ENCODE peak calls at places on chromosomes 12 and 14, in nine cellular contexts. O is A549, G is HCT116, A is GM23338, K is SK-N-SH, R is Panc1, H is HepG2, Z is GM12878, B is K562. F is an unnamed sample.

GRCh38 chr12:95269892-95270291 is 52.3 kb downstream of the VEZT start:
- DNase-seq in O (no peak), G (no peak), A (no peak), K (no peak), R (no peak), H (no peak), Z (no peak), B (no peak), F (no peak)

GRCh38 chr12:106311139-106311538 is 8.6 kb downstream of the TCP11L2 start:
- DNase-seq in O (no peak), G (no peak), A (no peak), K (no peak), R (no peak), H (no peak), Z (no peak), B (no peak), F (no peak)

GRCh38 chr14:74127634-74128033 is 42.9 kb downstream of the LIN52 start:
- DNase-seq in O (no peak), G (no peak), A (no peak), K (no peak), R (no peak), H (no peak), Z (no peak), B (no peak), F (no peak)

GRCh38 chr14:93897476-93897845 is 29.7 kb upstream of the FAM181A start:
- DNase-seq in O (no peak), G (no peak), A (no peak), K (no peak), R (no peak), H (no peak), Z (no peak), B (no peak), F (no peak)

GRCh38 chr14:55136241-55136640 is 7.2 kb downstream of the LGALS3 start:
- DNase-seq in O (no peak), G (no peak), A (no peak), K (no peak), R (no peak), H (no peak), Z (no peak), B (no peak), F (no peak)

GRCh38 chr12:16349132-16349463 is 1.7 kb downstream of the MGST1 start:
- DNase-seq in O (peak; percentile 44), G (no peak), A (peak; percentile 56), K (no peak), R (no peak), H (peak; percentile 81), Z (no peak), B (peak; percentile 6), F (peak; percentile 89)

GRCh38 chr12:52280319-52280795 is 5.9 kb downstream of the KRT86 start:
- DNase-seq in O (peak; percentile 94), G (peak; percentile 93), A (no peak), K (no peak), R (peak; percentile 99), H (peak; percentile 67), Z (no peak), B (no peak), F (peak; percentile 25)

GRCh38 chr12:509494-509893 is 49.8 kb downstream of the B4GALNT3 start:
- DNase-seq in O (no peak), G (no peak), A (no peak), K (no peak), R (no peak), H (no peak), Z (no peak), B (no peak), F (no peak)

GRCh38 chr12:130120012-130120805 is 42.1 kb upstream of the FZD10 start:
- DNase-seq in O (no peak), G (no peak), A (no peak), K (no peak), R (no peak), H (no peak), Z (no peak), B (no peak), F (no peak)

GRCh38 chr14:84208451-84208850 is 1321.5 kb upstream of the FLRT2 start:
- DNase-seq in O (no peak), G (no peak), A (no peak), K (no peak), R (no peak), H (no peak), Z (no peak), B (no peak), F (no peak)

GRCh38 chr14:75322746-75323145 is 44.1 kb downstream of the FOS start:
- DNase-seq in O (no peak), G (no peak), A (peak; percentile 53), K (no peak), R (no peak), H (no peak), Z (no peak), B (no peak), F (no peak)

GRCh38 chr12:70389678-70390077 is 23.6 kb downstream of the KCNMB4 start:
- DNase-seq in O (no peak), G (no peak), A (no peak), K (no peak), R (no peak), H (no peak), Z (no peak), B (no peak), F (no peak)

GRCh38 chr12:70292017-70292776 is 49.0 kb downstream of the CNOT2 start:
- DNase-seq in O (no peak), G (no peak), A (peak; percentile 45), K (no peak), R (no peak), H (no peak), Z (no peak), B (no peak), F (no peak)

GRCh38 chr12:92921877-92922276 is 7.2 kb downstream of the EEA1 start:
- DNase-seq in O (no peak), G (no peak), A (no peak), K (no peak), R (no peak), H (no peak), Z (peak; percentile 51), B (no peak), F (no peak)

GRCh38 chr12:80849367-80849766 is 88.4 kb downstream of the LIN7A start:
- DNase-seq in O (no peak), G (no peak), A (no peak), K (no peak), R (no peak), H (no peak), Z (no peak), B (no peak), F (no peak)

DNA sequence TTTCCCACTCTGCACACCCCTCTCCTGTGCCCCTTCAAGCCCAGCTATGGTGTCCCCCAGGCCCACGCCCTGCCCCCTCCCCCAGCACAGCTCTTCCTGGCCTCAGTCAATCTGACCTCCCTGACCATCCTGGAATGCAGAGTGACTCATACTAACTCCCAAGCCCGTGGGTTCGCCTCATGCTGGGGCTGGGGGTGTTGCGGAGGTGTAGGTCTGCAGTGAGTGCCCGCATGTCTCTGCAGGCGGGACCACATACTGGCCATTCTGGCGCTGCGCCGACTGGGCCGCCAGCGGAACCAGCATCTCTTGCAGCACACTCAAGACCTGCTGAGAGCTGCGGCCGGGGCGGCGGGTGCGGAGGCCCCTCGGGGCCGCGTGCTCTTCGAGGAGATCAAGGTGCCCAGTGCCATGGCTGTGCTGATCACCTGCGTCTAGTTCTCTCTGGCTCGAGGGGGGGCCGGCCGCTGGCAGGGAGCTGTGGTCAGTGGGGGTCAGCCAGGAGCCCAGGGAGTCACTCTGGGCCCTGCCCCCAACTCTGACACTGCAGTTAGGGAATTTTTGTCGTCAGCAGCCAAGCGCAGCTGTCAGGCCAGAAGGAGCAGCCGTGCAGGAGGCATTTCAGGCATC is 13.4 kb upstream of the TNFAIP2 start:
- DNase-seq in O (no peak), G (peak; percentile 50), A (peak; percentile 78), K (no peak), R (no peak), H (peak; percentile 73), Z (no peak), B (peak; percentile 28), F (no peak)
- TF ChIP-seq REST in O (no peak), G (no peak), A (no peak), K (peak; percentile 46), R (no peak), H (no peak), Z (no peak), B (no peak), F (no peak)

DNA sequence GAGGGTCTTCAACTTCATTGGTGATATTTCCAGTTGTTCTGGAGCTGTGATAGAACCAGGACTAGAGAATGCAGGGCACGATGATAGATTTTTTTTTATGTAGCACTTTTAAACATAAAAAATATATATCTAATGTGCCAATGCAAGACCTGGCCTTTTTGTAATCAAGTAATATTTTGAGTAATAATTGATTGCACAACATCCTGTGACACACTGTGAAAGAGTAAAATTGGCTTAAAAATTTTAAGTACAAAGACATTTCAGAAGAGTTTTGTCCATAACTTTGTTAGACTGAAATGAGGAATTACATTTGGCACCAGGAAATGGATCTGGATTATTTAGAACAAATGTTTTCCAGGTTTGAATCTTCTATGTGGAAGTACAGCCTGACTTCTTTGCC is 22.1 kb downstream of the PRKCH start:
- DNase-seq in O (no peak), G (no peak), A (no peak), K (no peak), R (no peak), H (no peak), Z (no peak), B (no peak), F (no peak)
- H3K4me3 ChIP-seq in O (no peak overlapping the region), G (no peak overlapping the region), A (no peak overlapping the region), K (no peak overlapping the region), R (no peak overlapping the region), H (no peak overlapping the region), Z (no peak overlapping the region), B (no peak overlapping the region), F (no peak overlapping the region)

GRCh38 chr14:88630565-88630964 is 67.7 kb downstream of the ZC3H14 start:
- DNase-seq in O (no peak), G (no peak), A (no peak), K (no peak), R (no peak), H (no peak), Z (peak; percentile 13), B (no peak), F (no peak)
- TF ChIP-seq REST in O (no peak), G (no peak), A (no peak), K (no peak), R (no peak), H (no peak), Z (no peak), B (no peak), F (no peak)

GRCh38 chr12:102322254-102322653 is 124.6 kb upstream of the PMCH start:
- DNase-seq in O (no peak), G (no peak), A (peak; percentile 11), K (no peak), R (no peak), H (no peak), Z (no peak), B (no peak), F (no peak)

GRCh38 chr12:102331419-102331818 is 133.8 kb upstream of the PMCH start:
- DNase-seq in O (no peak), G (no peak), A (no peak), K (no peak), R (no peak), H (peak; percentile 18), Z (no peak), B (no peak), F (no peak)

GRCh38 chr12:102323799-102324198 is 126.2 kb upstream of the PMCH start:
- DNase-seq in O (no peak), G (no peak), A (no peak), K (no peak), R (no peak), H (no peak), Z (no peak), B (no peak), F (no peak)

GRCh38 chr12:102329883-102330282 is 132.2 kb upstream of the PMCH start:
- DNase-seq in O (no peak), G (no peak), A (no peak), K (no peak), R (no peak), H (no peak), Z (no peak), B (no peak), F (no peak)

GRCh38 chr12:102326987-102327386 is 129.4 kb upstream of the PMCH start:
- DNase-seq in O (no peak), G (no peak), A (peak; percentile 3), K (no peak), R (no peak), H (no peak), Z (no peak), B (no peak), F (no peak)
- H3K4me3 ChIP-seq in O (no peak overlapping the region), G (no peak overlapping the region), A (no peak overlapping the region), K (no peak overlapping the region), R (no peak overlapping the region), H (no peak overlapping the region), Z (no peak overlapping the region), B (no peak overlapping the region), F (no peak overlapping the region)